ENCODE peak calls at places on chromosomes 12 and 14, in seven cellular contexts. One of them, this sample, is unnamed.

GRCh38 chr12:57456145-57456700 is 1.1 kb downstream of the INHBE start:
- DNase-seq in CD4-positive, alpha-beta T cell: no peak
- DNase-seq in stimulated activated CD8-positive, alpha-beta memory T cell treated with anti-CD3 and anti-CD28 coated beads, Interleukin-2, amount 100 ng/mL, for 1 hour: no peak
- DNase-seq in pancreas: no peak
- DNase-seq in NCI-H510A treated with DMSO at 0.1 percent for 48 hours: peak; percentile 83
- DNase-seq in glutamatergic neuron: peak; percentile 58
- DNase-seq in stimulated activated CD4-positive, alpha-beta T cell treated with anti-CD3 and anti-CD28 coated beads, Interleukin-4, amount 100 ng/mL, for 1 hour: no peak
- DNase-seq in this sample: no peak

GRCh38 chr14:98791661-98792060 is 480.3 kb downstream of the BCL11B start:
- DNase-seq in pancreas: no peak
- DNase-seq in glutamatergic neuron: no peak
- DNase-seq in stimulated activated CD4-positive, alpha-beta T cell treated with anti-CD3 and anti-CD28 coated beads, Interleukin-4, amount 100 ng/mL, for 1 hour: no peak
- DNase-seq in CD4-positive, alpha-beta T cell: no peak
- DNase-seq in stimulated activated CD8-positive, alpha-beta memory T cell treated with anti-CD3 and anti-CD28 coated beads, Interleukin-2, amount 100 ng/mL, for 1 hour: no peak
- DNase-seq in NCI-H510A treated with DMSO at 0.1 percent for 48 hours: no peak
- DNase-seq in this sample: no peak

GRCh38 chr14:58777541-58777979 is 139.8 kb downstream of the DACT1 start:
- DNase-seq in stimulated activated CD8-positive, alpha-beta memory T cell treated with anti-CD3 and anti-CD28 coated beads, Interleukin-2, amount 100 ng/mL, for 1 hour: no peak
- DNase-seq in pancreas: no peak
- DNase-seq in stimulated activated CD4-positive, alpha-beta T cell treated with anti-CD3 and anti-CD28 coated beads, Interleukin-4, amount 100 ng/mL, for 1 hour: no peak
- DNase-seq in glutamatergic neuron: no peak
- DNase-seq in NCI-H510A treated with DMSO at 0.1 percent for 48 hours: peak; percentile 31
- DNase-seq in CD4-positive, alpha-beta T cell: no peak
- DNase-seq in this sample: no peak

GRCh38 chr14:64763801-64764511 is 59.7 kb downstream of the PLEKHG3 start:
- DNase-seq in glutamatergic neuron: peak; percentile 42
- DNase-seq in CD4-positive, alpha-beta T cell: no peak
- DNase-seq in NCI-H510A treated with DMSO at 0.1 percent for 48 hours: no peak
- DNase-seq in pancreas: peak; percentile 58
- DNase-seq in stimulated activated CD8-positive, alpha-beta memory T cell treated with anti-CD3 and anti-CD28 coated beads, Interleukin-2, amount 100 ng/mL, for 1 hour: no peak
- DNase-seq in stimulated activated CD4-positive, alpha-beta T cell treated with anti-CD3 and anti-CD28 coated beads, Interleukin-4, amount 100 ng/mL, for 1 hour: no peak
- DNase-seq in this sample: no peak

GRCh38 chr12:19220861-19221466 is 91.4 kb downstream of the PLEKHA5 start:
- DNase-seq in NCI-H510A treated with DMSO at 0.1 percent for 48 hours: no peak
- DNase-seq in stimulated activated CD8-positive, alpha-beta memory T cell treated with anti-CD3 and anti-CD28 coated beads, Interleukin-2, amount 100 ng/mL, for 1 hour: no peak
- DNase-seq in stimulated activated CD4-positive, alpha-beta T cell treated with anti-CD3 and anti-CD28 coated beads, Interleukin-4, amount 100 ng/mL, for 1 hour: no peak
- DNase-seq in pancreas: no peak
- DNase-seq in CD4-positive, alpha-beta T cell: no peak
- DNase-seq in glutamatergic neuron: no peak
- DNase-seq in this sample: no peak

GRCh38 chr14:57970594-57970993 is 104.7 kb upstream of the SLC35F4 start:
- DNase-seq in pancreas: no peak
- DNase-seq in stimulated activated CD4-positive, alpha-beta T cell treated with anti-CD3 and anti-CD28 coated beads, Interleukin-4, amount 100 ng/mL, for 1 hour: no peak
- DNase-seq in CD4-positive, alpha-beta T cell: no peak
- DNase-seq in NCI-H510A treated with DMSO at 0.1 percent for 48 hours: no peak
- DNase-seq in stimulated activated CD8-positive, alpha-beta memory T cell treated with anti-CD3 and anti-CD28 coated beads, Interleukin-2, amount 100 ng/mL, for 1 hour: no peak
- DNase-seq in glutamatergic neuron: no peak
- DNase-seq in this sample: no peak

GRCh38 chr14:22412936-22413411 is 176.1 kb downstream of the DAD1 start:
- DNase-seq in stimulated activated CD4-positive, alpha-beta T cell treated with anti-CD3 and anti-CD28 coated beads, Interleukin-4, amount 100 ng/mL, for 1 hour: no peak
- DNase-seq in NCI-H510A treated with DMSO at 0.1 percent for 48 hours: no peak
- DNase-seq in pancreas: no peak
- DNase-seq in CD4-positive, alpha-beta T cell: no peak
- DNase-seq in stimulated activated CD8-positive, alpha-beta memory T cell treated with anti-CD3 and anti-CD28 coated beads, Interleukin-2, amount 100 ng/mL, for 1 hour: no peak
- DNase-seq in glutamatergic neuron: no peak
- DNase-seq in this sample: no peak

GRCh38 chr12:59088673-59089072 is 168.4 kb upstream of the LRIG3 start:
- DNase-seq in glutamatergic neuron: no peak
- DNase-seq in CD4-positive, alpha-beta T cell: no peak
- DNase-seq in NCI-H510A treated with DMSO at 0.1 percent for 48 hours: no peak
- DNase-seq in stimulated activated CD4-positive, alpha-beta T cell treated with anti-CD3 and anti-CD28 coated beads, Interleukin-4, amount 100 ng/mL, for 1 hour: no peak
- DNase-seq in pancreas: no peak
- DNase-seq in stimulated activated CD8-positive, alpha-beta memory T cell treated with anti-CD3 and anti-CD28 coated beads, Interleukin-2, amount 100 ng/mL, for 1 hour: no peak
- DNase-seq in this sample: no peak

GRCh38 chr12:43882578-43883178 is 46.8 kb downstream of the TMEM117 start:
- DNase-seq in pancreas: no peak
- DNase-seq in stimulated activated CD4-positive, alpha-beta T cell treated with anti-CD3 and anti-CD28 coated beads, Interleukin-4, amount 100 ng/mL, for 1 hour: no peak
- DNase-seq in NCI-H510A treated with DMSO at 0.1 percent for 48 hours: peak; percentile 41
- DNase-seq in stimulated activated CD8-positive, alpha-beta memory T cell treated with anti-CD3 and anti-CD28 coated beads, Interleukin-2, amount 100 ng/mL, for 1 hour: no peak
- DNase-seq in glutamatergic neuron: no peak
- DNase-seq in CD4-positive, alpha-beta T cell: no peak
- DNase-seq in this sample: no peak

GRCh38 chr14:72726444-72726843 is 167.5 kb downstream of the DPF3 start:
- DNase-seq in stimulated activated CD4-positive, alpha-beta T cell treated with anti-CD3 and anti-CD28 coated beads, Interleukin-4, amount 100 ng/mL, for 1 hour: no peak
- DNase-seq in stimulated activated CD8-positive, alpha-beta memory T cell treated with anti-CD3 and anti-CD28 coated beads, Interleukin-2, amount 100 ng/mL, for 1 hour: no peak
- DNase-seq in glutamatergic neuron: no peak
- DNase-seq in NCI-H510A treated with DMSO at 0.1 percent for 48 hours: no peak
- DNase-seq in CD4-positive, alpha-beta T cell: no peak
- DNase-seq in pancreas: no peak
- DNase-seq in this sample: no peak

GRCh38 chr14:55614304-55614703 is 34.3 kb downstream of the KTN1 start:
- DNase-seq in glutamatergic neuron: no peak
- DNase-seq in stimulated activated CD8-positive, alpha-beta memory T cell treated with anti-CD3 and anti-CD28 coated beads, Interleukin-2, amount 100 ng/mL, for 1 hour: no peak
- DNase-seq in pancreas: no peak
- DNase-seq in CD4-positive, alpha-beta T cell: no peak
- DNase-seq in stimulated activated CD4-positive, alpha-beta T cell treated with anti-CD3 and anti-CD28 coated beads, Interleukin-4, amount 100 ng/mL, for 1 hour: no peak
- DNase-seq in NCI-H510A treated with DMSO at 0.1 percent for 48 hours: no peak
- DNase-seq in this sample: no peak

GRCh38 chr12:119157528-119157927 is 21.2 kb upstream of the HSPB8 start:
- DNase-seq in glutamatergic neuron: no peak
- DNase-seq in pancreas: no peak
- DNase-seq in NCI-H510A treated with DMSO at 0.1 percent for 48 hours: no peak
- DNase-seq in stimulated activated CD8-positive, alpha-beta memory T cell treated with anti-CD3 and anti-CD28 coated beads, Interleukin-2, amount 100 ng/mL, for 1 hour: no peak
- DNase-seq in CD4-positive, alpha-beta T cell: no peak
- DNase-seq in stimulated activated CD4-positive, alpha-beta T cell treated with anti-CD3 and anti-CD28 coated beads, Interleukin-4, amount 100 ng/mL, for 1 hour: no peak
- DNase-seq in this sample: no peak

GRCh38 chr12:116443706-116444589 is 115.2 kb upstream of the MAP1LC3B2 start:
- DNase-seq in CD4-positive, alpha-beta T cell: no peak
- DNase-seq in stimulated activated CD8-positive, alpha-beta memory T cell treated with anti-CD3 and anti-CD28 coated beads, Interleukin-2, amount 100 ng/mL, for 1 hour: no peak
- DNase-seq in pancreas: no peak
- DNase-seq in glutamatergic neuron: no peak
- DNase-seq in stimulated activated CD4-positive, alpha-beta T cell treated with anti-CD3 and anti-CD28 coated beads, Interleukin-4, amount 100 ng/mL, for 1 hour: no peak
- DNase-seq in NCI-H510A treated with DMSO at 0.1 percent for 48 hours: no peak
- DNase-seq in this sample: no peak

GRCh38 chr14:23538049-23538718 is 13.4 kb downstream of the ZFHX2 start:
- DNase-seq in stimulated activated CD4-positive, alpha-beta T cell treated with anti-CD3 and anti-CD28 coated beads, Interleukin-4, amount 100 ng/mL, for 1 hour: no peak
- DNase-seq in NCI-H510A treated with DMSO at 0.1 percent for 48 hours: no peak
- DNase-seq in glutamatergic neuron: no peak
- DNase-seq in stimulated activated CD8-positive, alpha-beta memory T cell treated with anti-CD3 and anti-CD28 coated beads, Interleukin-2, amount 100 ng/mL, for 1 hour: no peak
- DNase-seq in CD4-positive, alpha-beta T cell: no peak
- DNase-seq in pancreas: no peak
- DNase-seq in this sample: no peak

GRCh38 chr14:95818581-95818980 is 58.1 kb upstream of the TUNAR start:
- DNase-seq in glutamatergic neuron: no peak
- DNase-seq in pancreas: no peak
- DNase-seq in stimulated activated CD8-positive, alpha-beta memory T cell treated with anti-CD3 and anti-CD28 coated beads, Interleukin-2, amount 100 ng/mL, for 1 hour: no peak
- DNase-seq in stimulated activated CD4-positive, alpha-beta T cell treated with anti-CD3 and anti-CD28 coated beads, Interleukin-4, amount 100 ng/mL, for 1 hour: no peak
- DNase-seq in CD4-positive, alpha-beta T cell: no peak
- DNase-seq in NCI-H510A treated with DMSO at 0.1 percent for 48 hours: peak; percentile 23
- DNase-seq in this sample: no peak

GRCh38 chr12:55940065-55940732 is 9.2 kb downstream of the DGKA start:
- DNase-seq in stimulated activated CD8-positive, alpha-beta memory T cell treated with anti-CD3 and anti-CD28 coated beads, Interleukin-2, amount 100 ng/mL, for 1 hour: peak; percentile 70
- DNase-seq in glutamatergic neuron: peak; percentile 89
- DNase-seq in stimulated activated CD4-positive, alpha-beta T cell treated with anti-CD3 and anti-CD28 coated beads, Interleukin-4, amount 100 ng/mL, for 1 hour: peak; percentile 78
- DNase-seq in CD4-positive, alpha-beta T cell: peak; percentile 79
- DNase-seq in pancreas: peak; percentile 84
- DNase-seq in NCI-H510A treated with DMSO at 0.1 percent for 48 hours: peak; percentile 90
- DNase-seq in this sample: peak; percentile 85

GRCh38 chr12:126389961-126390360 is 1324.7 kb downstream of the AACS start:
- DNase-seq in glutamatergic neuron: no peak
- DNase-seq in pancreas: no peak
- DNase-seq in stimulated activated CD4-positive, alpha-beta T cell treated with anti-CD3 and anti-CD28 coated beads, Interleukin-4, amount 100 ng/mL, for 1 hour: no peak
- DNase-seq in stimulated activated CD8-positive, alpha-beta memory T cell treated with anti-CD3 and anti-CD28 coated beads, Interleukin-2, amount 100 ng/mL, for 1 hour: no peak
- DNase-seq in NCI-H510A treated with DMSO at 0.1 percent for 48 hours: no peak
- DNase-seq in CD4-positive, alpha-beta T cell: no peak
- DNase-seq in this sample: no peak

GRCh38 chr12:65533177-65533883 is 254.8 kb downstream of the MSRB3 start:
- DNase-seq in stimulated activated CD4-positive, alpha-beta T cell treated with anti-CD3 and anti-CD28 coated beads, Interleukin-4, amount 100 ng/mL, for 1 hour: no peak
- DNase-seq in stimulated activated CD8-positive, alpha-beta memory T cell treated with anti-CD3 and anti-CD28 coated beads, Interleukin-2, amount 100 ng/mL, for 1 hour: no peak
- DNase-seq in NCI-H510A treated with DMSO at 0.1 percent for 48 hours: no peak
- DNase-seq in CD4-positive, alpha-beta T cell: no peak
- DNase-seq in glutamatergic neuron: no peak
- DNase-seq in pancreas: no peak
- DNase-seq in this sample: no peak

GRCh38 chr12:95790025-95790911 is at the start of gene NTN4:
- DNase-seq in pancreas: peak; percentile 83
- DNase-seq in stimulated activated CD8-positive, alpha-beta memory T cell treated with anti-CD3 and anti-CD28 coated beads, Interleukin-2, amount 100 ng/mL, for 1 hour: no peak
- DNase-seq in CD4-positive, alpha-beta T cell: no peak
- DNase-seq in stimulated activated CD4-positive, alpha-beta T cell treated with anti-CD3 and anti-CD28 coated beads, Interleukin-4, amount 100 ng/mL, for 1 hour: peak; percentile 15
- DNase-seq in NCI-H510A treated with DMSO at 0.1 percent for 48 hours: no peak
- DNase-seq in glutamatergic neuron: peak; percentile 73
- DNase-seq in this sample: peak; percentile 76

GRCh38 chr12:8668441-8668840 is 5.8 kb upstream of the MFAP5 start:
- DNase-seq in CD4-positive, alpha-beta T cell: no peak
- DNase-seq in NCI-H510A treated with DMSO at 0.1 percent for 48 hours: no peak
- DNase-seq in stimulated activated CD8-positive, alpha-beta memory T cell treated with anti-CD3 and anti-CD28 coated beads, Interleukin-2, amount 100 ng/mL, for 1 hour: no peak
- DNase-seq in stimulated activated CD4-positive, alpha-beta T cell treated with anti-CD3 and anti-CD28 coated beads, Interleukin-4, amount 100 ng/mL, for 1 hour: no peak
- DNase-seq in glutamatergic neuron: no peak
- DNase-seq in pancreas: no peak
- DNase-seq in this sample: no peak

GRCh38 chr12:18153826-18154225 is 63.8 kb upstream of the RERGL start:
- DNase-seq in stimulated activated CD4-positive, alpha-beta T cell treated with anti-CD3 and anti-CD28 coated beads, Interleukin-4, amount 100 ng/mL, for 1 hour: no peak
- DNase-seq in pancreas: no peak
- DNase-seq in CD4-positive, alpha-beta T cell: no peak
- DNase-seq in NCI-H510A treated with DMSO at 0.1 percent for 48 hours: peak; percentile 57
- DNase-seq in glutamatergic neuron: no peak
- DNase-seq in stimulated activated CD8-positive, alpha-beta memory T cell treated with anti-CD3 and anti-CD28 coated beads, Interleukin-2, amount 100 ng/mL, for 1 hour: no peak
- DNase-seq in this sample: no peak

GRCh38 chr12:138898-139534 is 72.4 kb downstream of the IQSEC3 start:
- DNase-seq in pancreas: no peak
- DNase-seq in glutamatergic neuron: peak; percentile 50
- DNase-seq in NCI-H510A treated with DMSO at 0.1 percent for 48 hours: no peak
- DNase-seq in CD4-positive, alpha-beta T cell: no peak
- DNase-seq in stimulated activated CD4-positive, alpha-beta T cell treated with anti-CD3 and anti-CD28 coated beads, Interleukin-4, amount 100 ng/mL, for 1 hour: peak; percentile 20
- DNase-seq in stimulated activated CD8-positive, alpha-beta memory T cell treated with anti-CD3 and anti-CD28 coated beads, Interleukin-2, amount 100 ng/mL, for 1 hour: no peak
- DNase-seq in this sample: no peak

GRCh38 chr12:11753151-11753501 is 103.7 kb downstream of the ETV6 start:
- DNase-seq in stimulated activated CD4-positive, alpha-beta T cell treated with anti-CD3 and anti-CD28 coated beads, Interleukin-4, amount 100 ng/mL, for 1 hour: no peak
- DNase-seq in NCI-H510A treated with DMSO at 0.1 percent for 48 hours: peak; percentile 68
- DNase-seq in stimulated activated CD8-positive, alpha-beta memory T cell treated with anti-CD3 and anti-CD28 coated beads, Interleukin-2, amount 100 ng/mL, for 1 hour: no peak
- DNase-seq in pancreas: no peak
- DNase-seq in glutamatergic neuron: no peak
- DNase-seq in CD4-positive, alpha-beta T cell: no peak
- DNase-seq in this sample: no peak

GRCh38 chr12:3463927-3464326 is 27.1 kb upstream of the PRMT8 start:
- DNase-seq in CD4-positive, alpha-beta T cell: no peak
- DNase-seq in stimulated activated CD8-positive, alpha-beta memory T cell treated with anti-CD3 and anti-CD28 coated beads, Interleukin-2, amount 100 ng/mL, for 1 hour: no peak
- DNase-seq in stimulated activated CD4-positive, alpha-beta T cell treated with anti-CD3 and anti-CD28 coated beads, Interleukin-4, amount 100 ng/mL, for 1 hour: no peak
- DNase-seq in pancreas: no peak
- DNase-seq in glutamatergic neuron: no peak
- DNase-seq in NCI-H510A treated with DMSO at 0.1 percent for 48 hours: no peak
- DNase-seq in this sample: no peak

GRCh38 chr14:34075095-34075744 is 124.3 kb upstream of the EGLN3 start:
- DNase-seq in stimulated activated CD4-positive, alpha-beta T cell treated with anti-CD3 and anti-CD28 coated beads, Interleukin-4, amount 100 ng/mL, for 1 hour: no peak
- DNase-seq in NCI-H510A treated with DMSO at 0.1 percent for 48 hours: no peak
- DNase-seq in glutamatergic neuron: no peak
- DNase-seq in stimulated activated CD8-positive, alpha-beta memory T cell treated with anti-CD3 and anti-CD28 coated beads, Interleukin-2, amount 100 ng/mL, for 1 hour: no peak
- DNase-seq in CD4-positive, alpha-beta T cell: no peak
- DNase-seq in pancreas: no peak
- DNase-seq in this sample: no peak

GRCh38 chr12:68175566-68176033 is 16.1 kb upstream of the IFNG start:
- DNase-seq in glutamatergic neuron: no peak
- DNase-seq in CD4-positive, alpha-beta T cell: peak; percentile 39
- DNase-seq in NCI-H510A treated with DMSO at 0.1 percent for 48 hours: peak; percentile 58
- DNase-seq in pancreas: no peak
- DNase-seq in stimulated activated CD4-positive, alpha-beta T cell treated with anti-CD3 and anti-CD28 coated beads, Interleukin-4, amount 100 ng/mL, for 1 hour: peak; percentile 36
- DNase-seq in stimulated activated CD8-positive, alpha-beta memory T cell treated with anti-CD3 and anti-CD28 coated beads, Interleukin-2, amount 100 ng/mL, for 1 hour: peak; percentile 24
- DNase-seq in this sample: no peak

GRCh38 chr12:101230547-101230946 is 20.5 kb upstream of the SLC5A8 start:
- DNase-seq in stimulated activated CD4-positive, alpha-beta T cell treated with anti-CD3 and anti-CD28 coated beads, Interleukin-4, amount 100 ng/mL, for 1 hour: no peak
- DNase-seq in glutamatergic neuron: no peak
- DNase-seq in stimulated activated CD8-positive, alpha-beta memory T cell treated with anti-CD3 and anti-CD28 coated beads, Interleukin-2, amount 100 ng/mL, for 1 hour: no peak
- DNase-seq in NCI-H510A treated with DMSO at 0.1 percent for 48 hours: no peak
- DNase-seq in pancreas: no peak
- DNase-seq in CD4-positive, alpha-beta T cell: no peak
- DNase-seq in this sample: no peak

GRCh38 chr12:106170285-106170684 is 31.5 kb upstream of the NUAK1 start:
- DNase-seq in pancreas: no peak
- DNase-seq in CD4-positive, alpha-beta T cell: no peak
- DNase-seq in stimulated activated CD8-positive, alpha-beta memory T cell treated with anti-CD3 and anti-CD28 coated beads, Interleukin-2, amount 100 ng/mL, for 1 hour: no peak
- DNase-seq in glutamatergic neuron: no peak
- DNase-seq in NCI-H510A treated with DMSO at 0.1 percent for 48 hours: no peak
- DNase-seq in stimulated activated CD4-positive, alpha-beta T cell treated with anti-CD3 and anti-CD28 coated beads, Interleukin-4, amount 100 ng/mL, for 1 hour: no peak
- DNase-seq in this sample: no peak

GRCh38 chr12:12157424-12157823 is 86.7 kb downstream of the BCL2L14 start:
- DNase-seq in stimulated activated CD8-positive, alpha-beta memory T cell treated with anti-CD3 and anti-CD28 coated beads, Interleukin-2, amount 100 ng/mL, for 1 hour: no peak
- DNase-seq in pancreas: no peak
- DNase-seq in NCI-H510A treated with DMSO at 0.1 percent for 48 hours: no peak
- DNase-seq in CD4-positive, alpha-beta T cell: no peak
- DNase-seq in glutamatergic neuron: no peak
- DNase-seq in stimulated activated CD4-positive, alpha-beta T cell treated with anti-CD3 and anti-CD28 coated beads, Interleukin-4, amount 100 ng/mL, for 1 hour: no peak
- DNase-seq in this sample: no peak

GRCh38 chr12:1350055-1350933 is 244.1 kb downstream of the FBXL14 start:
- DNase-seq in glutamatergic neuron: no peak
- DNase-seq in NCI-H510A treated with DMSO at 0.1 percent for 48 hours: no peak
- DNase-seq in stimulated activated CD4-positive, alpha-beta T cell treated with anti-CD3 and anti-CD28 coated beads, Interleukin-4, amount 100 ng/mL, for 1 hour: no peak
- DNase-seq in CD4-positive, alpha-beta T cell: no peak
- DNase-seq in pancreas: no peak
- DNase-seq in stimulated activated CD8-positive, alpha-beta memory T cell treated with anti-CD3 and anti-CD28 coated beads, Interleukin-2, amount 100 ng/mL, for 1 hour: no peak
- DNase-seq in this sample: no peak

GRCh38 chr14:23864856-23865255 is 88.7 kb upstream of the DHRS4 start:
- DNase-seq in stimulated activated CD4-positive, alpha-beta T cell treated with anti-CD3 and anti-CD28 coated beads, Interleukin-4, amount 100 ng/mL, for 1 hour: no peak
- DNase-seq in glutamatergic neuron: peak; percentile 42
- DNase-seq in CD4-positive, alpha-beta T cell: no peak
- DNase-seq in pancreas: no peak
- DNase-seq in NCI-H510A treated with DMSO at 0.1 percent for 48 hours: no peak
- DNase-seq in stimulated activated CD8-positive, alpha-beta memory T cell treated with anti-CD3 and anti-CD28 coated beads, Interleukin-2, amount 100 ng/mL, for 1 hour: no peak
- DNase-seq in this sample: no peak

GRCh38 chr14:62885451-62885850 is 159.8 kb downstream of the KCNH5 start:
- DNase-seq in NCI-H510A treated with DMSO at 0.1 percent for 48 hours: peak; percentile 48
- DNase-seq in stimulated activated CD8-positive, alpha-beta memory T cell treated with anti-CD3 and anti-CD28 coated beads, Interleukin-2, amount 100 ng/mL, for 1 hour: no peak
- DNase-seq in CD4-positive, alpha-beta T cell: no peak
- DNase-seq in glutamatergic neuron: no peak
- DNase-seq in stimulated activated CD4-positive, alpha-beta T cell treated with anti-CD3 and anti-CD28 coated beads, Interleukin-4, amount 100 ng/mL, for 1 hour: no peak
- DNase-seq in pancreas: no peak
- DNase-seq in this sample: no peak

GRCh38 chr12:52756281-52756960 is 20.7 kb downstream of the KRT76 start:
- DNase-seq in stimulated activated CD4-positive, alpha-beta T cell treated with anti-CD3 and anti-CD28 coated beads, Interleukin-4, amount 100 ng/mL, for 1 hour: no peak
- DNase-seq in pancreas: no peak
- DNase-seq in glutamatergic neuron: no peak
- DNase-seq in NCI-H510A treated with DMSO at 0.1 percent for 48 hours: no peak
- DNase-seq in CD4-positive, alpha-beta T cell: no peak
- DNase-seq in stimulated activated CD8-positive, alpha-beta memory T cell treated with anti-CD3 and anti-CD28 coated beads, Interleukin-2, amount 100 ng/mL, for 1 hour: no peak
- DNase-seq in this sample: no peak